ENCODE peak calls at places on chromosomes 11 and 22, in six cellular contexts. One of them, this sample, is unnamed.

GRCh38 chr11:62602141-62603071 is 741 bp upstream of the MTA2 start:
- DNase-seq in transverse colon: peak; percentile 74
- DNase-seq in right lobe of liver: peak; percentile 73
- DNase-seq in A549: peak; percentile 37
- DNase-seq in gastrocnemius medialis: peak; percentile 62
- DNase-seq in IMR-90: peak; percentile 46
- DNase-seq in this sample: peak; percentile 47

GRCh38 chr11:128505449-128506058 is 81.8 kb downstream of the ETS1 start:
- DNase-seq in transverse colon: no peak
- DNase-seq in right lobe of liver: no peak
- DNase-seq in A549: no peak
- DNase-seq in gastrocnemius medialis: no peak
- DNase-seq in IMR-90: no peak
- DNase-seq in this sample: no peak

GRCh38 chr11:113681282-113681681 is 24.8 kb downstream of the TMPRSS5 start:
- DNase-seq in transverse colon: no peak
- DNase-seq in right lobe of liver: no peak
- DNase-seq in A549: no peak
- DNase-seq in gastrocnemius medialis: no peak
- DNase-seq in IMR-90: no peak
- DNase-seq in this sample: no peak

GRCh38 chr11:12914401-12914912 is 94.7 kb upstream of the RASSF10 start:
- DNase-seq in transverse colon: peak; percentile 24
- DNase-seq in right lobe of liver: no peak
- DNase-seq in A549: peak; percentile 31
- DNase-seq in gastrocnemius medialis: peak; percentile 77
- DNase-seq in IMR-90: peak; percentile 33
- DNase-seq in this sample: no peak

GRCh38 chr11:104623518-104623917 is 274.7 kb downstream of the CASP12 start:
- DNase-seq in transverse colon: no peak
- DNase-seq in right lobe of liver: no peak
- DNase-seq in A549: no peak
- DNase-seq in gastrocnemius medialis: no peak
- DNase-seq in IMR-90: peak; percentile 70
- DNase-seq in this sample: no peak

GRCh38 chr22:20996598-20997535 is 5.1 kb downstream of the THAP7 start:
- DNase-seq in transverse colon: no peak
- DNase-seq in right lobe of liver: peak; percentile 42
- DNase-seq in A549: no peak
- DNase-seq in gastrocnemius medialis: no peak
- DNase-seq in IMR-90: no peak
- DNase-seq in this sample: no peak

GRCh38 chr11:64007629-64008282 is 21.5 kb downstream of the OTUB1 start:
- DNase-seq in transverse colon: peak; percentile 65
- DNase-seq in right lobe of liver: peak; percentile 92
- DNase-seq in A549: peak; percentile 86
- DNase-seq in gastrocnemius medialis: peak; percentile 54
- DNase-seq in IMR-90: no peak
- DNase-seq in this sample: peak; percentile 74

GRCh38 chr11:17004486-17005148 is 9.6 kb downstream of the PLEKHA7 start:
- DNase-seq in transverse colon: no peak
- DNase-seq in right lobe of liver: no peak
- DNase-seq in A549: no peak
- DNase-seq in gastrocnemius medialis: no peak
- DNase-seq in IMR-90: no peak
- DNase-seq in this sample: no peak

GRCh38 chr11:926341-926916 is 759 bp downstream of the AP2A2 start:
- DNase-seq in transverse colon: peak; percentile 41
- DNase-seq in right lobe of liver: no peak
- DNase-seq in A549: peak; percentile 43
- DNase-seq in gastrocnemius medialis: no peak
- DNase-seq in IMR-90: peak; percentile 69
- DNase-seq in this sample: peak; percentile 56

GRCh38 chr11:66183581-66184048 is 84.8 kb upstream of the RAB1B start:
- DNase-seq in transverse colon: no peak
- DNase-seq in right lobe of liver: no peak
- DNase-seq in A549: peak; percentile 62
- DNase-seq in gastrocnemius medialis: no peak
- DNase-seq in IMR-90: no peak
- DNase-seq in this sample: no peak

GRCh38 chr11:66607126-66607834 is 9.2 kb upstream of the RBM14 start:
- DNase-seq in transverse colon: peak; percentile 84
- DNase-seq in right lobe of liver: peak; percentile 97
- DNase-seq in A549: peak; percentile 55
- DNase-seq in gastrocnemius medialis: no peak
- DNase-seq in IMR-90: peak; percentile 48
- DNase-seq in this sample: peak; percentile 85

GRCh38 chr22:24302591-24302990 is 32.0 kb downstream of the SPECC1L start:
- DNase-seq in transverse colon: no peak
- DNase-seq in right lobe of liver: no peak
- DNase-seq in A549: no peak
- DNase-seq in gastrocnemius medialis: no peak
- DNase-seq in IMR-90: no peak
- DNase-seq in this sample: no peak

DNA sequence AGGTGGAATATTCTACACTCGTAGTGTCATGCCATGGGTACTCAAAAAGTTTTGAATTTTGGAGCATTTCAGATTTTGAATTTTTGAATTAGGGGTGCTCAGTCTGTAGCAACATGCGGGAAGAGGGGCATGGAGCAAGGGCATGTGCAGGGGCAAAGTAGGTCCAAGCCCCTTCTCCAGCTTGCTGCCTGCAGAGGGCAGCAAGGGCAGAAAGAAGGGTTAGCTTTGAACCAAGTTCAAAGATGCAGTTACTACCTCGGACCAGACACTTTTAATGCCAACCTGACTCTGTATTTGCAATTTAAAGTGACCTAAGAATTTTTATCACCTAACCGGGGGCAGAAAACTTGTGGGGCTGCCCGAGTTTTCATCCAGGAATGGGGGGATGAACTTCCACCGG is 68.2 kb downstream of the CD82 start:
- DNase-seq in transverse colon: no peak
- DNase-seq in right lobe of liver: no peak
- DNase-seq in A549: peak; percentile 17
- DNase-seq in gastrocnemius medialis: no peak
- DNase-seq in IMR-90: no peak
- DNase-seq in this sample: no peak
- TF ChIP-seq CTCF in transverse colon: no peak
- TF ChIP-seq CTCF in right lobe of liver: no peak
- TF ChIP-seq CTCF in A549: peak; percentile 30
- TF ChIP-seq CTCF in gastrocnemius medialis: no peak
- TF ChIP-seq CTCF in IMR-90: no peak
- TF ChIP-seq CTCF in this sample: no peak

DNA sequence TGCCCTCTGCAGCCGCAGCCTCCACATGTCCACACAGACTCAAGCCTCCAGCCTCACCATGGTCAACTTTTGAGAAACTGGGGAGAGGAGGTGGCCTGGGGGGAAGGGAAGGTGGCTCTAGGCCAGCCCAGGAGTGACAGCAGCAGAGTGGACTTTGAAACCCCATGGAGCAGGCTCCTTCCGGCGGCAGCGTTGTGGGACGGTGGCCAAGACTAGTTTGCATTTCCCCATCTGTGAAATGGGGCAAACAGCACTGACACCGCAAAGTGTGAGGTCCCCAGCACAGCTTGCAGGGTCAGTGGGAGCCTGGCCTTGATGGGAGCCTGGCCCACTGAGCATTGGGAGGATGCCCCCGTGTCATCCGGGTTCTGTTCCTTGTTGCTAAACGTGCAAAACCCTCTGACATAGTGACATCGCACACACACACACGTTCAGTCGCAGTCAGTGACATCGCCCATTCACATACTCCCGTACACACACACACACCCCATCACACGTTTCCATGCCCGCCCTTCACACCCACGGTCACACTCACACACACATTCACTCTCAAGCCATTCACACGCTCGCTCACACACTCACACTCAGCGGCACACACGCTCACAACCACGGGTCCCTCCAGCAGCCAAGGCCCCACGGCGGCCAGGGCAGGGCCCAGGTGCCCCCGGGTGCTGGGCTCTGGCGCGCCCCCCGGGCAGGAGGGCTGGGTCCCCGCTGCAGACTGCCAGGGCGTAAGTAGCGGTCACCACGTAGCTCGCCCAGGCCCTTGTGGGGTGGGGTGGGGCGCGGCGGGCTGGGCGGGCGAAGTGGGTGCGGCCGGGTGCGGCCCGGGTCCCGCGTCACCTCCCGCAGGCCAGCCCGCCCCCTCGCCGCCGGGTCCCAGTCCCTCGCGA is 578 bp downstream of the CYB5R3 start:
- DNase-seq in transverse colon: peak; percentile 89
- DNase-seq in right lobe of liver: peak; percentile 93
- DNase-seq in A549: peak; percentile 43
- DNase-seq in gastrocnemius medialis: peak; percentile 32
- DNase-seq in IMR-90: no peak
- DNase-seq in this sample: peak; percentile 90
- TF ChIP-seq POLR2A in transverse colon: peak; percentile 90
- TF ChIP-seq POLR2A in right lobe of liver: peak; percentile 53
- TF ChIP-seq POLR2A in A549: no peak
- TF ChIP-seq POLR2A in gastrocnemius medialis: no peak
- TF ChIP-seq POLR2A in IMR-90: peak; percentile 25
- TF ChIP-seq POLR2A in this sample: peak; percentile 78

DNA sequence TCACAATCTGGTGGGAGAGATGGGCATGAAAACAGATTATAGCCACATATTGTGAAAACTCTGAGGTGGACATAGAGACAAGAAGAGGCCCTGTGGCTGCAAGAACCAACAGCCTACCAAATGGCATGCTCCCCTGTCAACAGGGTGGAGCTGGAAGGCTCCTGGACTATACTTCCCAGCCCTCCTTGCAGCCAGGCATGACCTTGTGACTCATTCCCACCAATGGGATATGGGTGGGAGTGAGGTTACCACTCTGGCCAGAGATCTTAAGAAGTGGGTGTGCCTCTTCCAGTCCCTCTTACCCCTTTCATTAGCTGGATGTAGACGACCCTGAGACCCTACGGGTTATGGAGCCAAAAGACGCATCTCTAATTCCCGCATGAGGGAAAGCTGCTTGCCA is 126.4 kb upstream of the ZBED5 start:
- DNase-seq in transverse colon: no peak
- DNase-seq in right lobe of liver: no peak
- DNase-seq in A549: peak; percentile 30
- DNase-seq in gastrocnemius medialis: no peak
- DNase-seq in IMR-90: no peak
- DNase-seq in this sample: no peak
- H3K27ac ChIP-seq in transverse colon: no peak overlapping the region
- H3K27ac ChIP-seq in right lobe of liver: no peak overlapping the region
- H3K27ac ChIP-seq in A549: no peak overlapping the region
- H3K27ac ChIP-seq in gastrocnemius medialis: no peak overlapping the region
- H3K27ac ChIP-seq in IMR-90: no peak overlapping the region
- H3K27ac ChIP-seq in this sample: no peak overlapping the region

GRCh38 chr11:119723952-119724325 is 5.1 kb downstream of the NECTIN1 start:
- DNase-seq in transverse colon: no peak
- DNase-seq in right lobe of liver: no peak
- DNase-seq in A549: no peak
- DNase-seq in gastrocnemius medialis: no peak
- DNase-seq in IMR-90: no peak
- DNase-seq in this sample: no peak

GRCh38 chr11:119723243-119723951 is 5.6 kb downstream of the NECTIN1 start:
- DNase-seq in transverse colon: no peak
- DNase-seq in right lobe of liver: no peak
- DNase-seq in A549: no peak
- DNase-seq in gastrocnemius medialis: no peak
- DNase-seq in IMR-90: no peak
- DNase-seq in this sample: no peak

GRCh38 chr11:119720311-119720710 is 8.7 kb downstream of the NECTIN1 start:
- DNase-seq in transverse colon: no peak
- DNase-seq in right lobe of liver: no peak
- DNase-seq in A549: no peak
- DNase-seq in gastrocnemius medialis: no peak
- DNase-seq in IMR-90: no peak
- DNase-seq in this sample: no peak

GRCh38 chr11:119722281-119722794 is 6.7 kb downstream of the NECTIN1 start:
- DNase-seq in transverse colon: peak; percentile 55
- DNase-seq in right lobe of liver: no peak
- DNase-seq in A549: no peak
- DNase-seq in gastrocnemius medialis: no peak
- DNase-seq in IMR-90: no peak
- DNase-seq in this sample: peak; percentile 64

DNA sequence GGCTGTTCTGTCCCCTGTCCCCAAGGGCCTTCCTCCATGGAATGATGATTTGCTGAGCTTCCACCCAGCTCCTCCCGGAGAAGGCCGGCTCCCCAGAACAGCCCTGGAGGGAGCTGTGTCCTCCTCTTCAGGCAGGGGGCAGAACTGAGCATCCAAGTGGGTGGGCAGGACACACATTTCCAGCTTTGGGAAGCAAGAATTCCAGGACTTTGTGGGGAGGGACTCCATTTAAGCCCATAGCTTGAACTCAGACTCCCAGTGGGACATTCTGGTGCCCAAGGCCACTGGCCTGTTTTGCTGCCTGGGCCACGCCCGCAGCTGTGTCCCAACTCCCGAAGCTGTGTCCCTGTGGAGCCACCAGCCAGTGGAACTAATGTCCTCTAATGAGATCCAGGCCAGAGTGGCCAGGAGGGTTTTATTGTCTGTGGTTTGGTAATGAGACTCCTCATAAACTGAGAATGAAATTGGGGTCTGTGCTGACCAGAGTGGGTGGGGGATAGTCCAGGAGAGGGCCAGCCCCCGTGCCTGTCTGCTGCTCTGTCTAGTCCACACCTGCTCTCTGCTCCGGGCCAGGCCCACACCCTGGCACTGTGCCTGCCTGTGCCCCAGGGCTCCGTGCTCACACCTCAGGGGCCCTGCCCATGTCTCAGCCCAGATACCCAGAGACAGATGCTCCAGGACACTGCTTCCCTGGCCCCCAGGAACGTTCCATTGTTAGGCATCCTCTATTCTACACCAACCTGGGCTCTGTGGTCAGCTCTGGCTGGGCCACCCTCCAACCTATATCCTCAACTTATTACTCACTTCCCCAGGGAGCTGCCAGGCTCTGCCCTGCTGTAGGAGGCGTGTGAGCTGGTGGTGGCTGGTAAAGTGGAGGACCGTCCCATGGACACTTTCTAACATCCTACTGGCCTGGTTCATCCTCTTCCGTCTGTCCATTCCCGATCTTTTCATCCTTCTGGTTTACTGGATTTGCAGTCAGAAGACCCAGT is 7.6 kb downstream of the NECTIN1 start:
- DNase-seq in transverse colon: no peak
- DNase-seq in right lobe of liver: no peak
- DNase-seq in A549: peak; percentile 21
- DNase-seq in gastrocnemius medialis: no peak
- DNase-seq in IMR-90: no peak
- DNase-seq in this sample: no peak
- TF ChIP-seq CTCF in transverse colon: peak; percentile 60
- TF ChIP-seq CTCF in right lobe of liver: peak; percentile 44
- TF ChIP-seq CTCF in A549: no peak
- TF ChIP-seq CTCF in gastrocnemius medialis: no peak
- TF ChIP-seq CTCF in IMR-90: peak; percentile 26
- TF ChIP-seq CTCF in this sample: peak; percentile 24